ENCODE peak calls at places on chromosomes 7 and 10, in four cellular contexts. B is adrenal gland, P is endothelial cell of umbilical vein, N is uterus. Y is an unnamed sample.

GRCh38 chr10:51314079-51314835 is 240.0 kb downstream of the PRKG1 start:
- DNase-seq in N (no peak), P (peak; percentile 15), B (no peak), Y (no peak)

GRCh38 chr10:15124190-15124589 is 27.0 kb downstream of the RPP38 start:
- DNase-seq in N (no peak), P (no peak), B (no peak), Y (no peak)

GRCh38 chr7:132161231-132161915 is 414.9 kb downstream of the PLXNA4 start:
- DNase-seq in N (no peak), P (peak; percentile 21), B (peak; percentile 59), Y (peak; percentile 76)

GRCh38 chr10:34716958-34717357 is 98.1 kb downstream of the PARD3 start:
- DNase-seq in N (no peak), P (no peak), B (no peak), Y (no peak)

GRCh38 chr7:33906697-33907096 is 1.4 kb downstream of the BMPER start:
- DNase-seq in P (no peak), B (no peak), N (no peak), Y (no peak)

GRCh38 chr10:26361351-26361750 is 76.8 kb upstream of the APBB1IP start:
- DNase-seq in P (no peak), B (no peak), N (no peak), Y (no peak)

GRCh38 chr7:131026297-131027003 is 292.4 kb upstream of the KLF14 start:
- DNase-seq in B (no peak), P (no peak), N (no peak), Y (peak; percentile 56)

GRCh38 chr10:30438016-30438850 is 4.2 kb downstream of the MAP3K8 start:
- DNase-seq in P (no peak), B (no peak), N (no peak), Y (peak; percentile 64)

GRCh38 chr10:62037166-62037831 is 135.8 kb downstream of the ARID5B start:
- DNase-seq in N (peak; percentile 47), P (no peak), B (no peak), Y (peak; percentile 84)

GRCh38 chr7:46855851-46856250 is 726.1 kb downstream of the TNS3 start:
- DNase-seq in N (no peak), P (no peak), B (no peak), Y (no peak)

GRCh38 chr7:46854958-46855473 is 726.9 kb downstream of the TNS3 start:
- DNase-seq in N (no peak), P (no peak), B (no peak), Y (peak; percentile 36)

GRCh38 chr7:46853451-46853850 is 728.5 kb downstream of the TNS3 start:
- DNase-seq in B (no peak), P (no peak), N (no peak), Y (peak; percentile 62)

GRCh38 chr7:46850563-46851325 is 731.2 kb downstream of the TNS3 start:
- DNase-seq in N (no peak), B (no peak), P (no peak), Y (no peak)

GRCh38 chr7:46852795-46853194 is 729.1 kb downstream of the TNS3 start:
- DNase-seq in N (no peak), B (no peak), P (no peak), Y (no peak)
- H3K9me3 ChIP-seq in N (no peaks in the 10 kb centered on the region), B (no peaks in the 10 kb centered on the region), P (no peaks in the 10 kb centered on the region), Y (no peaks in the 10 kb centered on the region)

GRCh38 chr7:119320316-119320715 is 952.7 kb upstream of the KCND2 start:
- DNase-seq in P (no peak), B (no peak), N (no peak), Y (no peak)
- TF ChIP-seq CTCF in P (no peak), B (no peak), N (no peak), Y (no peak)

GRCh38 chr10:117074621-117075020 is 63.4 kb downstream of the VAX1 start:
- DNase-seq in P (no peak), B (no peak), N (no peak), Y (no peak)

GRCh38 chr10:117075064-117075463 is 63.0 kb downstream of the VAX1 start:
- DNase-seq in B (no peak), P (no peak), N (no peak), Y (no peak)

GRCh38 chr10:117071293-117072050 is 66.5 kb upstream of the SHTN1 start:
- DNase-seq in B (no peak), N (no peak), P (no peak), Y (peak; percentile 27)
- H3K27ac ChIP-seq in B (no peak overlapping the region), N (no peak overlapping the region), P (no peak overlapping the region), Y (no peak overlapping the region)

GRCh38 chr7:158505683-158506082 is 81.9 kb downstream of the PTPRN2 start:
- DNase-seq in P (no peak), N (no peak), B (no peak), Y (no peak)
- H3K9me3 ChIP-seq in P (peaks cover 4% of the 10 kb centered on the region), N (no peaks in the 10 kb centered on the region), B (no peaks in the 10 kb centered on the region), Y (no peaks in the 10 kb centered on the region)

GRCh38 chr10:31927597-31928530 is 767 bp downstream of the ARHGAP12 start:
- DNase-seq in N (peak; percentile 54), B (peak; percentile 76), P (peak; percentile 69), Y (peak; percentile 83)
- TF ChIP-seq CTCF in N (peak; percentile 39), B (no peak), P (peak; percentile 36), Y (peak; percentile 35)

DNA sequence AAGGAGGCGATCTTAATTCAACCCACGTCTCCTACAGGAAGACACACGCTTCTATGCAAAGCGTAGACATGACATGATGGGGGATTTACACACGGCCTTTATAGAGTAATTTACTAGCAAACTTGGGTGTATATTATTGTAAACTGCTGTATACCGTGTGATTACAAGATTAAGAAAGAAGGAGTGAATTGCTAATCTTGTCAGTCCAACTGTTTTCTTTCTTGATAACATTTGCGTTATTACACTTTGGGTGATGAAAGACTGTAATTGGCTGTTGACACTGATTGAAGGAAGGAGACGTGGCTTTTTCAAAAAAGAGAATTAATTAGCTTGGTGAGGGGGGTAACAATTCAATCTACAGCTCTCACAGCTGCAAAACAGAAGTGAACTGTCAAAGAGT is 32.8 kb downstream of the SLC35B4 start:
- DNase-seq in P (no peak), B (no peak), N (no peak), Y (no peak)
- H3K27ac ChIP-seq in P (no peak overlapping the region), B (no peak overlapping the region), N (no peak overlapping the region), Y (no peak overlapping the region)

GRCh38 chr10:17023386-17024298 is 106.0 kb downstream of the CUBN start:
- DNase-seq in B (peak; percentile 84), P (peak; percentile 96), N (peak; percentile 68), Y (peak; percentile 56)
- H3K9me3 ChIP-seq in B (no peaks in the 10 kb centered on the region), P (no peaks in the 10 kb centered on the region), N (no peaks in the 10 kb centered on the region), Y (no peaks in the 10 kb centered on the region)

GRCh38 chr7:150378853-150379589 is at the start of gene ZNF775:
- DNase-seq in P (peak; percentile 93), N (peak; percentile 94), B (peak; percentile 98), Y (peak; percentile 98)
- TF ChIP-seq CTCF in P (no peak), N (peak; percentile 28), B (no peak), Y (no peak)

GRCh38 chr7:29859491-29860180 is 53.3 kb downstream of the WIPF3 start:
- DNase-seq in P (peak; percentile 57), B (no peak), N (no peak), Y (no peak)
- H3K27ac ChIP-seq in P (no peak overlapping the region), B (no peak overlapping the region), N (no peak overlapping the region), Y (no peak overlapping the region)

GRCh38 chr7:53218730-53219504 is 183.5 kb downstream of the POM121L12 start:
- DNase-seq in B (no peak), N (no peak), P (peak; percentile 65), Y (peak; percentile 45)
- H3K9me3 ChIP-seq in B (no peaks in the 10 kb centered on the region), N (no peaks in the 10 kb centered on the region), P (no peaks in the 10 kb centered on the region), Y (no peaks in the 10 kb centered on the region)

Y was measured in cardiac muscle cell.